ENCODE peak calls at places on chromosomes 13 and 19, in five cellular contexts. X is A549, P is H1, M is heart right ventricle, B is SK-N-SH. Z is an unnamed sample.

GRCh38 chr13:59483441-59484116 is 680.1 kb downstream of the DIAPH3 start:
- DNase-seq in X (no peak), P (no peak), M (peak; percentile 30), B (peak; percentile 48), Z (no peak)

GRCh38 chr13:50128406-50129048 is 113.3 kb downstream of the KCNRG start:
- DNase-seq in X (no peak), P (no peak), M (no peak), B (no peak), Z (no peak)

GRCh38 chr13:91470084-91470621 is 71.7 kb downstream of the GPC5 start:
- DNase-seq in X (no peak), P (no peak), M (no peak), B (no peak), Z (no peak)

GRCh38 chr13:45728759-45729158 is 26.6 kb downstream of the CBY2 start:
- DNase-seq in X (peak; percentile 42), P (peak; percentile 56), M (no peak), B (no peak), Z (no peak)

GRCh38 chr19:38233740-38234251 is 9.8 kb upstream of the DPF1 start:
- DNase-seq in X (peak; percentile 90), P (peak; percentile 99), M (peak; percentile 78), B (peak; percentile 88), Z (peak; percentile 56)

GRCh38 chr13:113457510-113457909 is 4.2 kb upstream of the ADPRHL1 start:
- DNase-seq in X (no peak), P (no peak), M (no peak), B (no peak), Z (no peak)

GRCh38 chr19:10286803-10287737 is at the start of gene ICAM4:
- DNase-seq in X (no peak), P (peak; percentile 80), M (peak; percentile 89), B (peak; percentile 64), Z (no peak)

GRCh38 chr13:113950451-113951245 is 23.2 kb downstream of the C13orf46 start:
- DNase-seq in X (no peak), P (no peak), M (no peak), B (no peak), Z (peak; percentile 9)

GRCh38 chr19:18435848-18436631 is 1.9 kb downstream of the ISYNA1 start:
- DNase-seq in X (no peak), P (no peak), M (no peak), B (no peak), Z (no peak)

DNA sequence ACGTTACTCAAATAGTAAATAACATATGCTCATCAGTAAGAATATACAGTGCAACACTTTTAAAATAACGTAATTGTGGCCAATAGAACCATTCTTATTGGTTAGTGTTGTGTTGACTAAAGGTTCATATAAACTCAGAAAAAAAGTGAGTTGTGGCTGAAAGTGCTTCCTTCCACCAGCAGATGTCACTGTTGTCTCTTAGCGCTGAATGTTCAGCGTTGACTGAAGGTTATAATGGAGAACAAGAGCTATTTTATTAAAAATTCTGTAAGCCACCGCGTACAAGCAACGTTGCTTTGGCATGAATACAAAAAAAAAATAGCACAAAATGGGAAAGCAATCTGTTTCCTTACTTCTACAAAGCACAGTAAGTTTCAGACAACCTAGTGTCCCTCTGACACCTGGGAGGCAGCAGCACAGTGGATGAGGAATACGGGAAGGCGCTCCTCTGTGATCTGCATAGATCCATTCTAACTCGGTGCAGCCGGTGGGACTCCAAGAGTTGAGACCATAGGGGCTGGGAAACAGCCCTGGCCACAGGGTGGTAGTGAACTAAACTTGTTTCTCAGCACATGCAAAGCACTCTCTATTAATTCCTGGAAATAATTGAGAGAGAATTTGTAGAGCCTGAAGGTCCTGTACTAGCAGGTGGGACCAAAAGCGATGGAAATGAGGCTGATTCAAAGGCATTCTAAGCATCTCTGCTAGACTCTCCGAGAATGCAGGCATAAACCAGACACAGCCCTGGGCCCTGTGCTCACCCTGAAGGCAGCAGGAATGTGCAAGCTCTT is 23.9 kb upstream of the OXGR1 start:
- DNase-seq in X (peak; percentile 46), P (peak; percentile 58), M (peak; percentile 37), B (peak; percentile 41), Z (peak; percentile 57)
- H3K4me3 ChIP-seq in X (no peak overlapping the region), P (peak overlapping the region; percentile 4), M (no peak overlapping the region), B (no peak overlapping the region), Z (no peak overlapping the region)

DNA sequence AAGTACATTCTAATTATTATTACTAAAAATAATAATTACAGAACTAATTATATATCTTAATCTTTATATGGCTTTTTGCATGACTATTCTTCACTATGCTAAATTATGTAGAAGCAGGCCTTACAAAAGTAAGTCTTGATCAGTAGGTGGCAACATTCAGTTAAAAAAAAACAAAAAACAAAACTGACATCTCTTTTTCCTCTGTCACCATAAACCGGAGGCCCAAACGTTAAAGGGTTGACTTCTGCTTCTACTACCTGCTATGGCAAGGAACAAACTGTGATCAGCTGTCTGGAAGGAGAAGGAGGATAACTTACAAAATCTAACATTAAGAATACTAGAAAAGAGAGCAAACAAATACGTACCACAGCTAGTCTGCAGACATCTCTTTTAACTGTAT is 1525.6 kb downstream of the SLITRK1 start:
- DNase-seq in X (peak; percentile 2), P (no peak), M (no peak), B (no peak), Z (no peak)
- TF ChIP-seq CTCF in X (no peak), P (no peak), M (no peak), B (no peak), Z (no peak)

DNA sequence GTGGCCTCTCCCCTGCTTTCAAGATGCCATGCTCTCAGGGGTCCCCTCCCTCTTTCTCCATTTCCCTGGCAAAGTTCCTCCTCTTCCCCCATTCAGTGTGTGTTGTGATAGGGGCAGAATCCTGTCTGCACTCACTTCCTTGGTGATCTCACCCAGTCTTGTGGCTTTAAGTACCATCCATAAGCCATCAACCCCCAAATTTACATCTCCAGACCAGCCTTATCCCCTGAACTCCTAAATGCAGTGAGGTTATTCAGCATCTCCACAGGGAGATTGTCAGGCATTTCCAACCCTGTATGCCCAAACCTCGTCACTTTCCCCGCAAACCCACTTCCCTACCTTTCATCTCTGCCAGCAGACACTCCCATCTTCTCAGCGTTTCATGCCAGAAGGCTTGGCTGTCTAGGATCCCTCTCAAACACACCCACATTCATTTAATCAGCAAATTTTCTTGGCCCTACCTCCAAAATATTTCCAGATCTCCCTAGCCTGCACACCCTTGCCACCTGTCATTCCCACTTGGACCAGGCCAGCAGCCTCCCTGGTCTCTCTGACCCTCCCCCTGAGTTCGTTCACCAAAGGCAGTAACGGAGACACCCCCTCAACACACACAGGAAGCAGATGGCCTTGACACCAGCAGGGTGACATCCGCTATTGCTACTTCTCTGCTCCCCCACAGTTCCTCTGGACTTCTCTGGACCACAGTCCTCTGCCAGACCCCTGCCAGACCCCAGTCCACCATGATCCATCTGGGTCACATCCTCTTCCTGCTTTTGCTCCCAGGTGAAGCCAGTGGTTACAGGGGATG is at the start of gene HCST:
- DNase-seq in X (no peak), P (no peak), M (no peak), B (no peak), Z (no peak)
- H3K4me3 ChIP-seq in X (peak within 1 kb of the TSS; percentile 34), P (peak within 1 kb of the TSS; percentile 42), M (peak within 1 kb of the TSS; percentile 68), B (no peak within 1 kb of the TSS), Z (peak within 1 kb of the TSS; percentile 48)

GRCh38 chr19:2602391-2603181 is 99.9 kb downstream of the GNG7 start:
- DNase-seq in X (no peak), P (peak; percentile 80), M (peak; percentile 78), B (peak; percentile 87), Z (peak; percentile 56)
- TF ChIP-seq CTCF in X (no peak), P (no peak), M (no peak), B (no peak), Z (no peak)

GRCh38 chr13:110001622-110002275 is 215.4 kb upstream of the IRS2 start:
- DNase-seq in X (peak; percentile 10), P (no peak), M (no peak), B (no peak), Z (no peak)

GRCh38 chr13:110000534-110001345 is 214.4 kb upstream of the IRS2 start:
- DNase-seq in X (no peak), P (no peak), M (no peak), B (no peak), Z (no peak)

GRCh38 chr13:109998808-109999528 is 212.6 kb upstream of the IRS2 start:
- DNase-seq in X (peak; percentile 89), P (no peak), M (no peak), B (no peak), Z (peak; percentile 100)

GRCh38 chr13:109998030-109998429 is 211.6 kb upstream of the IRS2 start:
- DNase-seq in X (no peak), P (no peak), M (no peak), B (no peak), Z (no peak)

GRCh38 chr13:109999659-110000533 is 213.5 kb upstream of the IRS2 start:
- DNase-seq in X (no peak), P (no peak), M (no peak), B (no peak), Z (no peak)
- H3K4me3 ChIP-seq in X (no peak overlapping the region), P (no peak overlapping the region), M (no peak overlapping the region), B (no peak overlapping the region), Z (no peak overlapping the region)